ENCODE peak calls at places on chromosomes 13 and 19, in nine cellular contexts. E, J, F, O, R, C, S, W and Q are unnamed samples.

GRCh38 chr13:107866666-107867623 is 348.4 kb downstream of the LIG4 start:
- DNase-seq in E (peak; percentile 64), J (peak; percentile 65), F (peak; percentile 64), O (no peak), R (no peak), C (peak; percentile 3), S (no peak), W (peak; percentile 30), Q (peak; percentile 70)

GRCh38 chr19:36876993-36877938 is 26.6 kb downstream of the ZNF345 start:
- DNase-seq in E (no peak), J (no peak), F (peak; percentile 3), O (no peak), R (no peak), C (no peak), S (no peak), W (no peak), Q (no peak)

GRCh38 chr13:95355491-95355890 is 54.2 kb upstream of the ABCC4 start:
- DNase-seq in E (no peak), J (no peak), F (no peak), O (no peak), R (peak; percentile 38), C (no peak), S (no peak), W (peak; percentile 44), Q (no peak)

GRCh38 chr19:45595814-45596213 is 6.2 kb downstream of the GPR4 start:
- DNase-seq in E (no peak), J (no peak), F (no peak), O (no peak), R (no peak), C (no peak), S (no peak), W (no peak), Q (no peak)

GRCh38 chr19:51799998-51800848 is 5.3 kb downstream of the FPR3 start:
- DNase-seq in E (no peak), J (no peak), F (no peak), O (no peak), R (no peak), C (peak; percentile 69), S (no peak), W (no peak), Q (no peak)

GRCh38 chr19:5341981-5342380 is 1.4 kb upstream of the PTPRS start:
- DNase-seq in E (no peak), J (no peak), F (no peak), O (no peak), R (no peak), C (no peak), S (no peak), W (no peak), Q (no peak)

GRCh38 chr19:5831152-5831551 is 8.3 kb downstream of the FUT6 start:
- DNase-seq in E (no peak), J (no peak), F (no peak), O (no peak), R (no peak), C (no peak), S (no peak), W (no peak), Q (no peak)

GRCh38 chr19:33684550-33685303 is 63.0 kb downstream of the CHST8 start:
- DNase-seq in E (peak; percentile 15), J (peak; percentile 74), F (no peak), O (no peak), R (no peak), C (no peak), S (no peak), W (no peak), Q (peak; percentile 93)

DNA sequence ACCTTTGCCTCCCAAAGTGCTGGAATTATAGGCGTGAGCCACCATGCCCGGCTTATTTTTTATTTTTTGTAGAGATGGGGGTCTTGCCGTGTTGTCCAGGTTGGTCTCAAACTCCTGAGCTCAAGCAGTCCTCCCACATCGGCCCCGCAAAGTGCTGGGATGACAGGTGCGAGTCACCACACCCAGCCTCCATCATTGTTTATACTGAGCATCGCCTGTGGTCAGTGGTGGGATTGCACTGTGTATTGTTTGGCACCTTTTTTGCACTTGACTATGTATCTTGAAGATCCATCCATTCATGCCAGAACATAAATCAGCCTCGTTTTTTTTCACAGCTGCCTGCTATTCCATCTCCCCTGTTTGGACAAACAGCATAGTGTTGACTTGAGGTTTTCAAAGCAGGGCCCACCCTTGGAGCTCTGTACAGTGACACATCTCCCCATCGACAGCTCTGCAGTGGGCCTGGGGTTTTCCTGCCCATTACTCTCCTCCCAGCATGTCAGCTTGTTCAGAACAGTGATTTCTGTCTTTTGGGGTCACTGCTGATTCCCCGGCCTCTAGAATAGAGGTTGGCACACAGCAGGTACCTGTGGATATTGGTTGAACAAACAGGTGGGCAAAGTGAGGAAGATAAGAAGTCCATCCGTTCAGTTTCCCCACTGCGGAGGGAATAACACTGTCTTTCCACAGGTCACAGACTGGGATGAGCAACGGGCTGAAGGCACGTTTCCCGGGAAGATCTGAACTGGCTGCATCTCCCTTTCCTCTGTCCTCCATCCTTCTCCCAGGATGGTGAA is 8.2 kb upstream of the UPK1A start:
- DNase-seq in E (no peak), J (no peak), F (peak; percentile 34), O (no peak), R (no peak), C (no peak), S (no peak), W (no peak), Q (no peak)
- TF ChIP-seq CTCF in E (no peak), J (no peak), F (peak; percentile 4), O (no peak), R (no peak), C (no peak), S (no peak), W (peak; percentile 1), Q (peak; percentile 55)

DNA sequence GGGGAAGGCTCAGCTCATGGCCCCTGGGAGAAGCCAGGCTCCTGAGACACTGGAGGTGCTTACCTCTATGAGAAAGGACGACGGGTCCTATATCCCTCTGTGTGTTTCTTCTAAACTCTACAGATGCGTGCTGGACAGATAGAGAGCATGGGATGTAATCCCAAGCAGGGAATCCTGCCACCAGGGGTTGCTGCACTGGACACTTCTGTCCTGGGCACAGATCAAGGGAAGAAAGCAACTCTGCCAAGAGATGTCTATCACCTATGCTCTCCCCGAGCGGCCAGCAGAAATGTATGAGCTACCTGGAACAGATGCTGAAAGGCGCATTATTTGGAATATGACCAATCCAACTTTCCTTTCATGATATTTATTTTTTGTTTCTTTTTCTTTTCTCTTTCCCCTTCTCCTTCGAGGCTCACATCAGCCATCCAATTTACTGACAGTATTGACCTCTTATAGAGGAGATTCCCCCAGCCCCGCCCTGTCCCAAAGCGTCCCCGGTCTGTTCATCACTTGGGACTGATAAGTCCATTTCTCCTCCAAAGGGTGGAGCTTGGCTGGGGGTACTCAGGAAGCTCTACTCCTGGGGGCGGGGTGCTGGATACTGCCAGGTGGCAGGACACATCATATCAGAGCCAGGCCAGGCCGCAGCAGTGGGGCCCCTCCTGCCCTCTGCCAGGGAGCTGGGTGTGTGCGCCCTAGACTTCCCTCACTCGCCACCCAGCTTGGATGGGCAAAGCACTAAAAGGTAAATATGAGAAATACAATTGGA is 34.2 kb downstream of the TSHZ3 start:
- DNase-seq in E (no peak), J (no peak), F (no peak), O (no peak), R (no peak), C (no peak), S (no peak), W (no peak), Q (no peak)
- TF ChIP-seq CTCF in E (peak; percentile 19), J (no peak), F (peak; percentile 23), O (no peak), R (no peak), C (peak; percentile 15), S (no peak), W (peak; percentile 37), Q (peak; percentile 21)

GRCh38 chr13:33058816-33059215 is 42.6 kb downstream of the KL start:
- DNase-seq in E (no peak), J (no peak), F (no peak), O (no peak), R (no peak), C (no peak), S (no peak), W (no peak), Q (no peak)

GRCh38 chr13:33053397-33054066 is 37.3 kb downstream of the KL start:
- DNase-seq in E (no peak), J (no peak), F (no peak), O (no peak), R (no peak), C (no peak), S (no peak), W (peak; percentile 57), Q (no peak)

GRCh38 chr13:33060815-33061214 is 44.6 kb downstream of the KL start:
- DNase-seq in E (no peak), J (peak; percentile 33), F (no peak), O (no peak), R (no peak), C (no peak), S (no peak), W (no peak), Q (no peak)

GRCh38 chr13:33052446-33052845 is 36.2 kb downstream of the KL start:
- DNase-seq in E (no peak), J (no peak), F (no peak), O (no peak), R (no peak), C (no peak), S (no peak), W (peak; percentile 79), Q (no peak)

DNA sequence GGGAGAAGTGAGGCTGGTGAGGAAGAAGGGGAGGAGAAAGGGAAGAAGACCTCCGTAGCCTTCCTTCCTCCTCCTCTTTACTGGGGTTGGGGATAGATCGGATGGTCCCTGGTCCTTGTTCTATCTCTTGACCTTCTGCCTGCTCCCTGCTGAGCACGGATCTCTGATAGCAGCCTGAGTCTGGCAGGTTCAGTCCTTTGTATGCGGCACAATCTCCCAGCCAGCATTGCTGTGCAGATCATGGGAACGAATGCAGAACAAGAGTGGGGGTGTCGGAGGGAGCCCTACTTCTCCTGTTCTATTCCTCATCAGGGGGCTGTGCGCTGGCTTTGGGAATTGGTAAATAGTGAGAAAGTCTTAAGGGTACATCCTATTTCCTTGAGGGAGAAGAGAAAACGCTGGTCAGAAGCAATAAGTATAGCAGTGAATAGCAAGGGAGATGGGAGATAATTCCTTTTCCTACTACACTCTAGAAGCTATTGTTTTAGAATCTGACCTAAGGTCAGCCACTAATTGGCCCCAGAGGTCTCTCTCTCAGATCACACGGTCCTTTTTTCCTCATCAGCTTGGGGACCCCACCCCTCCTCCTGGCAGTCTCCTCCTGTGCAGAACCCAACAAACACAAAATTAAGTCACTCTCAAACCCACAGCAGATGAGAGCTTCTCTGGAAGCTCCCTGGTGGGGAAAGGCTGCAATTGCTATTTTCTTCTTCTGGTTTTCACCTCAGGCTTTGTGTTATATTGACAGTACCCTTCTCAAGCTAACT is 41.0 kb downstream of the KL start:
- DNase-seq in E (no peak), J (no peak), F (peak; percentile 58), O (no peak), R (peak; percentile 22), C (no peak), S (no peak), W (peak; percentile 15), Q (peak; percentile 23)
- TF ChIP-seq CTCF in E (no peak), J (no peak), F (peak; percentile 21), O (no peak), R (peak; percentile 22), C (peak; percentile 49), S (no peak), W (peak; percentile 57), Q (peak; percentile 58)

GRCh38 chr19:28332886-28333285 is 880.1 kb downstream of the UQCRFS1 start:
- DNase-seq in E (no peak), J (no peak), F (no peak), O (no peak), R (no peak), C (no peak), S (no peak), W (no peak), Q (no peak)

GRCh38 chr19:28332351-28332750 is 880.6 kb downstream of the UQCRFS1 start:
- DNase-seq in E (no peak), J (no peak), F (no peak), O (no peak), R (no peak), C (no peak), S (no peak), W (no peak), Q (no peak)

GRCh38 chr19:28331596-28331995 is 881.4 kb downstream of the UQCRFS1 start:
- DNase-seq in E (no peak), J (no peak), F (no peak), O (no peak), R (no peak), C (no peak), S (no peak), W (no peak), Q (no peak)

GRCh38 chr19:28334419-28334818 is 878.5 kb downstream of the UQCRFS1 start:
- DNase-seq in E (no peak), J (no peak), F (no peak), O (no peak), R (no peak), C (no peak), S (no peak), W (no peak), Q (no peak)

DNA sequence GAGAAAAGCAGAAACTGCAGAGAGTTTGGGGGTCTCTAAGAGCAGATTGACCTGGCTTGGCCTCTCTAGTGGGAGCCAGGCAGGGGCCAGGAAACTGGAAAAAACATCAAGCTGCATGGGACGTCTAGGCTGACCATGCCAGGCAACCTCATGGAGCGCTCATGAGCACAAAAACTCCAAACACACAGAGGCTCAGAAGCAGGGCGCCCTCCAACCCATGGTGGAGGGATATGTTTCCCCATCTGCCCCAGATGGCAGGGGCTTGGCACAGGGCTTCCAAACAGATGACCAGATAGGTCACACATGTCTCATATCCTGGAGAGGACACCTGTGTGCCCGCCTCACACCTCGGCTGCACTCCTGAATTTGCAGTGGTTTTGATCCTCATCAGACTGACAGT is 879.0 kb downstream of the UQCRFS1 start:
- DNase-seq in E (no peak), J (no peak), F (peak; percentile 20), O (no peak), R (no peak), C (no peak), S (no peak), W (no peak), Q (no peak)
- TF ChIP-seq CTCF in E (no peak), J (no peak), F (peak; percentile 14), O (no peak), R (no peak), C (no peak), S (no peak), W (no peak), Q (no peak)